ENCODE peak calls at places on chromosome 1, in ten cellular contexts. X, S, Q, H, Z, I, F, P, J and N are unnamed samples.

GRCh38 chr1:44067258-44068250 is 36.3 kb upstream of the SLC6A9 start:
- DNase-seq in X (no peak), Z (no peak), S (no peak), P (no peak), H (no peak), J (no peak), Q (no peak), I (no peak), F (no peak), N (no peak)

GRCh38 chr1:112172294-112172882 is 182.9 kb upstream of the KCND3 start:
- DNase-seq in X (no peak), Q (no peak), I (no peak), Z (peak; percentile 61), P (no peak), S (no peak), F (peak; percentile 48), H (peak; percentile 64), J (no peak), N (no peak)

GRCh38 chr1:107545056-107545597 is 404.3 kb downstream of the NTNG1 start:
- DNase-seq in I (no peak), J (no peak), Q (no peak), S (no peak), F (no peak), Z (no peak), P (no peak), H (no peak), X (no peak), N (no peak)

GRCh38 chr1:172979828-172980227 is 70.9 kb downstream of the TNFSF18 start:
- DNase-seq in F (no peak), S (no peak), Z (no peak), J (no peak), H (no peak), Q (no peak), I (no peak), P (no peak), X (no peak), N (no peak)

GRCh38 chr1:9328201-9328600 is 35.5 kb downstream of the SPSB1 start:
- DNase-seq in Z (no peak), I (no peak), X (no peak), P (no peak), J (no peak), F (no peak), Q (no peak), H (no peak), S (no peak), N (no peak)

GRCh38 chr1:153936011-153936802 is 10.3 kb downstream of the DENND4B start:
- DNase-seq in X (no peak), Z (no peak), I (no peak), P (no peak), F (no peak), Q (no peak), H (no peak), J (no peak), S (no peak), N (no peak)

GRCh38 chr1:235617808-235618207 is 31.8 kb downstream of the GNG4 start:
- DNase-seq in H (no peak), Q (no peak), J (no peak), Z (no peak), P (no peak), S (no peak), I (no peak), X (no peak), F (no peak), N (no peak)

GRCh38 chr1:10598088-10598712 is 123.5 kb downstream of the PEX14 start:
- DNase-seq in Z (no peak), F (no peak), Q (no peak), J (no peak), H (no peak), X (no peak), I (peak; percentile 57), S (no peak), P (no peak), N (peak; percentile 50)

GRCh38 chr1:244319283-244320132 is 132.2 kb downstream of the ADSS2 start:
- DNase-seq in J (no peak), H (no peak), Z (no peak), I (no peak), P (no peak), X (no peak), S (no peak), Q (peak; percentile 62), F (no peak), N (no peak)

GRCh38 chr1:17866451-17867029 is 111.4 kb downstream of the ACTL8 start:
- DNase-seq in P (no peak), J (peak; percentile 66), Q (no peak), H (no peak), X (no peak), I (no peak), S (no peak), Z (no peak), F (no peak), N (peak; percentile 51)

GRCh38 chr1:163399976-163400375 is 78.2 kb downstream of the NUF2 start:
- DNase-seq in Q (no peak), J (no peak), X (no peak), P (no peak), Z (no peak), I (no peak), S (no peak), F (no peak), H (no peak), N (no peak)
- H3K4me1 ChIP-seq in Q (no peaks in the 10 kb centered on the region), J (no peaks in the 10 kb centered on the region), X (no peaks in the 10 kb centered on the region), P (no peaks in the 10 kb centered on the region), Z (no peaks in the 10 kb centered on the region), I (no peaks in the 10 kb centered on the region), S (no peaks in the 10 kb centered on the region), F (no peaks in the 10 kb centered on the region), H (no peaks in the 10 kb centered on the region), N (no peaks in the 10 kb centered on the region)

GRCh38 chr1:109816975-109817535 is 53.3 kb upstream of the EPS8L3 start:
- DNase-seq in H (no peak), P (no peak), I (no peak), F (no peak), Q (no peak), S (no peak), J (peak; percentile 23), X (no peak), Z (no peak), N (no peak)
- H3K4me1 ChIP-seq in H (no peaks in the 10 kb centered on the region), P (peaks cover 31% of the 10 kb centered on the region), I (no peaks in the 10 kb centered on the region), F (no peaks in the 10 kb centered on the region), Q (no peaks in the 10 kb centered on the region), S (peaks cover 39% of the 10 kb centered on the region), J (peaks cover 16% of the 10 kb centered on the region), X (peaks cover 46% of the 10 kb centered on the region), Z (peaks cover 33% of the 10 kb centered on the region), N (peaks cover 23% of the 10 kb centered on the region)

DNA sequence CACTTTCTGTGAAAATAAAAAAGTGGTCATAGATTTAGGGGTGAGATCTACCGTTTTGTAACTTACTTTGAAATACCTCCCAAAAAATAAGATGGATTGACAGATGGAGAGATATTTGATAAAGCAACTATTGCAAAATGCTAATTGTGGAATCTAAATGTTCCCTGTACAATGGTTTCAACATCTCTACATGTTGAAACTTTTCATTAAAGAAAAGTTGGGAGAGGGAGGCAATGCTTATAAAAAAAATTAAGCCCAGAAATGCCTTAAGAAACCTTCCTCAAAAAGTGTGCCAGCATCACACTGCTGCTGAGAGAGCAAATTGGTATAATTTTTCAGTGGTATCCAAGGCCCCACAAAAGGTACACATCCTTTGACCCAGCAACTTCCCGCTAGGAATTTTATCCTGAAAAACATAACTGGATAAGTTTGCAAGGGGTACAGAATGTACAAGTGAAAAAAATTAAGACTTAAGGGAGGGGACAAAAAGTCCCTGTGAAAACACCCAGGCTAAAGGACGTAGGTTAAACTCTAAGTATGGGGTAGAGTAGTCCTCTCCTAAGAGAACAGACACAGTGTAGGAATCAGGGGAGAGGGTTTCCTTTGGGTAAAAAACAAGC is 84.3 kb downstream of the TGFBR3 start:
- DNase-seq in Z (no peak), F (no peak), I (no peak), Q (no peak), J (no peak), S (no peak), H (no peak), P (no peak), X (no peak), N (no peak)
- H3K4me1 ChIP-seq in Z (peaks cover 27% of the 10 kb centered on the region), F (peaks cover 54% of the 10 kb centered on the region), I (no peaks in the 10 kb centered on the region), Q (peaks cover 41% of the 10 kb centered on the region), J (peaks cover 30% of the 10 kb centered on the region), S (peaks cover 7% of the 10 kb centered on the region), H (peaks cover 41% of the 10 kb centered on the region), P (peaks cover 81% of the 10 kb centered on the region), X (peaks cover 63% of the 10 kb centered on the region), N (peaks cover 10% of the 10 kb centered on the region)

DNA sequence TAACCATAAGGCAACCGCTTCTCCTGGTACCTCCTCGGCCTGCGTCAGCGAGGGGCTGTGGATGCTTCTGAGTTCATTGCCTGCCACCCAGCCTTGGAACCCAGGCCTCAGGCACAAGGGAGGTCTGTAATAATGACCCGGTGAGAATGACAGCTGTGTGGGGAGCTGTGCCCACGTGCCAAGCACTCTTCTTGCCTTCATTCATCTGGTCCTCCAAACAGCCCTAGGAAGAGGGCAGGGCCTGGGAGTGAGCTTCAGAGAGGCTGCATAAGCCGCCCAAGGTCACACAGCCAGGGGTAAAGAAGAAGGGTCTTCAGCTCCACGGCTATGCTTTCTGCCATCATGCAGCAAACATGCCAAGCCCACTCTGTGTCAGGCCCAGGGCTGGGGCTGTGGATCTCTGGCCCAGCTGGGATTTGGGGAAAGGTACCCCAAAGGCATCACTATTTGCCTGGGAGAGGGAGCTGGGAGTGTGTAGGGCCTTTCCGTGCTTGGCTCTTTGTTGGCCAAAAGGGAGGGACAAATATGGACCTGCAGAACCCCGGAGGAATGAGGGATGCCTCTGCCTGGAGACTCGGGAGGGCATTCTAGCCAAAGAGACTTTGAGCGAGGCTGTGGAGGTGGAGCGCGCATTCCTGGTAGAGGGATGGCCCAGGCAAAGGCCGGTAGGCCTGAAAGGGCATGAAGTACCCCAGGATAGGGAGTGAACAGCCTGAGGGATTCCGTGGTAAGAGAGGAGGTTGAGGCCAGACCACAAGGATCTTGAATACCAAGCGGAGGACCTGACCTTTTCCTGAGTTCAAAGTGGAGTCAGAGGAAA is 10.1 kb upstream of the EDN2 start:
- DNase-seq in P (no peak), X (no peak), S (no peak), Z (no peak), J (peak; percentile 78), F (no peak), Q (no peak), I (no peak), H (no peak), N (no peak)
- H3K4me1 ChIP-seq in P (peaks cover 44% of the 10 kb centered on the region), X (peaks cover 44% of the 10 kb centered on the region), S (peaks cover 9% of the 10 kb centered on the region), Z (peaks cover 48% of the 10 kb centered on the region), J (peaks cover 97% of the 10 kb centered on the region), F (peaks cover 47% of the 10 kb centered on the region), Q (no peaks in the 10 kb centered on the region), I (peaks cover 36% of the 10 kb centered on the region), H (peaks cover 3% of the 10 kb centered on the region), N (peaks cover 80% of the 10 kb centered on the region)